ENCODE peak calls at places on chromosomes 5 and 9, in six cellular contexts. Z is SK-N-SH, G is HepG2, W is H1, S is GM12878, M is K562. B is an unnamed sample.

GRCh38 chr9:96218821-96219614 is 83.0 kb downstream of the HSD17B3 start:
- DNase-seq in Z (peak; percentile 36), G (no peak), W (peak; percentile 53), S (no peak), M (no peak), B (no peak)

GRCh38 chr5:180111273-180111695 is 39.7 kb upstream of the RNF130 start:
- DNase-seq in Z (no peak), G (no peak), W (peak; percentile 43), S (no peak), M (no peak), B (no peak)

GRCh38 chr9:80622508-80622907 is 1050.7 kb downstream of the TLE4 start:
- DNase-seq in Z (no peak), G (no peak), W (no peak), S (no peak), M (no peak), B (no peak)

GRCh38 chr5:16931334-16932110 is 4.6 kb downstream of the MYO10 start:
- DNase-seq in Z (no peak), G (no peak), W (no peak), S (no peak), M (no peak), B (no peak)

GRCh38 chr9:131407717-131408195 is 13.9 kb downstream of the PRRC2B start:
- DNase-seq in Z (no peak), G (peak; percentile 44), W (peak; percentile 65), S (no peak), M (peak; percentile 61), B (peak; percentile 77)

GRCh38 chr5:1725641-1726468 is 73.8 kb downstream of the MRPL36 start:
- DNase-seq in Z (no peak), G (no peak), W (peak; percentile 61), S (no peak), M (no peak), B (no peak)

GRCh38 chr9:17783227-17783626 is 204.4 kb downstream of the SH3GL2 start:
- DNase-seq in Z (no peak), G (no peak), W (no peak), S (no peak), M (no peak), B (no peak)

GRCh38 chr9:88571417-88571816 is 36.4 kb downstream of the NXNL2 start:
- DNase-seq in Z (no peak), G (no peak), W (no peak), S (no peak), M (no peak), B (no peak)

GRCh38 chr5:132303589-132303988 is 9.4 kb downstream of the SLC22A4 start:
- DNase-seq in Z (no peak), G (no peak), W (no peak), S (no peak), M (no peak), B (no peak)

GRCh38 chr5:132473019-132473531 is 17.5 kb downstream of the IRF1 start:
- DNase-seq in Z (no peak), G (no peak), W (no peak), S (no peak), M (no peak), B (no peak)

GRCh38 chr5:148684528-148684927 is 30.2 kb upstream of the HTR4 start:
- DNase-seq in Z (no peak), G (no peak), W (no peak), S (no peak), M (no peak), B (no peak)

GRCh38 chr5:9453480-9454011 is 92.3 kb downstream of the SEMA5A start:
- DNase-seq in Z (no peak), G (no peak), W (no peak), S (no peak), M (no peak), B (no peak)

GRCh38 chr5:74643160-74643562 is 2.6 kb upstream of the ENC1 start:
- DNase-seq in Z (no peak), G (peak; percentile 57), W (no peak), S (no peak), M (no peak), B (peak; percentile 52)

GRCh38 chr5:171891595-171891994 is 106.0 kb downstream of the SMIM23 start:
- DNase-seq in Z (no peak), G (no peak), W (no peak), S (no peak), M (no peak), B (no peak)

GRCh38 chr5:172602712-172603289 is 38.3 kb upstream of the NEURL1B start:
- DNase-seq in Z (no peak), G (no peak), W (no peak), S (no peak), M (no peak), B (no peak)

GRCh38 chr9:15295761-15296405 is 11.1 kb downstream of the TTC39B start:
- DNase-seq in Z (no peak), G (peak; percentile 42), W (peak; percentile 20), S (peak; percentile 26), M (no peak), B (no peak)

GRCh38 chr5:118903010-118903409 is 85.3 kb downstream of the DTWD2 start:
- DNase-seq in Z (no peak), G (no peak), W (no peak), S (no peak), M (no peak), B (no peak)

GRCh38 chr5:14364576-14365472 is 216.8 kb upstream of the OTULINL start:
- DNase-seq in Z (peak; percentile 59), G (peak; percentile 33), W (peak; percentile 86), S (no peak), M (peak; percentile 32), B (no peak)

GRCh38 chr5:32193591-32193990 is 19.5 kb upstream of the GOLPH3 start:
- DNase-seq in Z (peak; percentile 77), G (peak; percentile 86), W (no peak), S (no peak), M (no peak), B (peak; percentile 92)

GRCh38 chr9:105554042-105554441 is 3.9 kb upstream of the FKTN start:
- DNase-seq in Z (no peak), G (no peak), W (no peak), S (no peak), M (no peak), B (no peak)

GRCh38 chr9:134138292-134138691 is 2.4 kb downstream of the WDR5 start:
- DNase-seq in Z (no peak), G (no peak), W (no peak), S (no peak), M (no peak), B (no peak)

GRCh38 chr5:84725946-84726570 is 341.4 kb upstream of the EDIL3 start:
- DNase-seq in Z (no peak), G (no peak), W (no peak), S (no peak), M (no peak), B (no peak)

GRCh38 chr5:14444161-14444560 is 137.4 kb upstream of the OTULINL start:
- DNase-seq in Z (no peak), G (no peak), W (no peak), S (no peak), M (no peak), B (no peak)

GRCh38 chr9:128160603-128160987 is 530 bp downstream of the BBLN start:
- DNase-seq in Z (peak; percentile 67), G (no peak), W (no peak), S (no peak), M (peak; percentile 81), B (no peak)

GRCh38 chr5:154176191-154176590 is 14.3 kb upstream of the GALNT10 start:
- DNase-seq in Z (no peak), G (no peak), W (no peak), S (no peak), M (no peak), B (no peak)

GRCh38 chr9:119091074-119091473 is 278.2 kb downstream of the BRINP1 start:
- DNase-seq in Z (no peak), G (no peak), W (no peak), S (no peak), M (no peak), B (no peak)

GRCh38 chr5:122653087-122654017 is 121.5 kb upstream of the SNX2 start:
- DNase-seq in Z (no peak), G (no peak), W (no peak), S (no peak), M (no peak), B (no peak)

DNA sequence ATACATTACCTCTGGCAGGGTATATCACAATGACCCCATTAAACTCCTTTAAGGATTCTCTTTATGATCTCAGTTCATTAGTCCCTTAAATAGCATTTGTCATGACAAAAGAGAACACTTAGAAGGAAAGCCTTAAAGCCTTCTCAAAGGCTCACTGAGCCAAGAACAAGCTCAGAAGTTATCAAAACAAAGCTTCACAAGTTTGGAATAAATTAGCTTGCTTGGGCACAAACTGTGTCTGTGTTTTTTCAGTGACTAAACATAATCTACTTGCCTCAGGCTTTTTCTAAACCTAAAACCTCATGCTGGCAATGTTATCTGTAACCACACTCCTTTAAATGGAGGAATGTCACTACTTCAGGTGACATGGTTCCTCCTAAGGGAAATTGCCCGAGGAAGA is 1114.9 kb upstream of the C9orf72 start:
- DNase-seq in Z (no peak), G (no peak), W (no peak), S (no peak), M (no peak), B (no peak)
- TF ChIP-seq GABPA in Z (no peak), G (no peak), W (no peak), S (no peak), M (no peak), B (no peak)

GRCh38 chr5:139017624-139018023 is 142.5 kb upstream of the LRRTM2 start:
- DNase-seq in Z (peak; percentile 16), G (no peak), W (no peak), S (no peak), M (no peak), B (no peak)

GRCh38 chr5:139019880-139020279 is 144.7 kb upstream of the LRRTM2 start:
- DNase-seq in Z (no peak), G (no peak), W (no peak), S (no peak), M (no peak), B (no peak)

GRCh38 chr5:139012170-139012569 is 137.0 kb upstream of the LRRTM2 start:
- DNase-seq in Z (no peak), G (no peak), W (peak; percentile 58), S (no peak), M (no peak), B (no peak)

GRCh38 chr5:139016186-139016585 is 141.1 kb upstream of the LRRTM2 start:
- DNase-seq in Z (no peak), G (no peak), W (no peak), S (no peak), M (no peak), B (no peak)

GRCh38 chr5:139014726-139015125 is 139.6 kb upstream of the LRRTM2 start:
- DNase-seq in Z (no peak), G (no peak), W (no peak), S (no peak), M (no peak), B (no peak)
- TF ChIP-seq GABPA in Z (no peak), G (no peak), W (no peak), S (no peak), M (no peak), B (no peak)

DNA sequence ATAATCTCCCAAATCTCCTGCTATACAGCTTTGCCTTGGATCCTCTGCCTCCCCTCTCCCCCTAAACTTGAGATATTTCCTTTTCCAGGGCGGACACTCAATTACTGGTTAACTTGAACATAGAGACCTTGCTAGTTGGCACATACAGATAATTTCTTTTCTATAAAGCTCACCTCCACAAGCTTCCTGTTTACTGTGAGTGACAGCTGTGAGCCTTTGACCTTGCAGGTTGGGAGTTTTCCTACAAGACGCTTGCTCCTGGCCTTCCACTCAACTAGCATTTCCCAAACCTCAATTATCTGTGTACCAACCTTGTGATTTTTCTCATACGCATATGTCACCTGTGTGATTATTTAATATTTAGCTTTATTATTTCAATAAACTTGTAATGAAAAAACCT is 114.4 kb downstream of the GNA14 start:
- DNase-seq in Z (no peak), G (peak; percentile 24), W (no peak), S (no peak), M (no peak), B (no peak)
- TF ChIP-seq GABPA in Z (no peak), G (no peak), W (no peak), S (no peak), M (no peak), B (no peak)

GRCh38 chr9:129441852-129442251 is 179.0 kb downstream of the C9orf50 start:
- DNase-seq in Z (no peak), G (no peak), W (no peak), S (no peak), M (no peak), B (no peak)
- TF ChIP-seq GABPA in Z (no peak), G (no peak), W (no peak), S (no peak), M (no peak), B (no peak)

B was measured in HL-60.